ENCODE peak calls at places on chromosomes 4 and X, in ten cellular contexts. D is mucosa of descending colon; E is left lung; K is pulmonary artery endothelial cell; M is stimulated activated CD8-positive, alpha-beta memory T cell treated with anti-CD3 and anti-CD28 coated beads, Interleukin-4, amount 100 ng/mL, for 4 hours; S is stimulated activated CD4-positive, alpha-beta T cell treated with anti-CD3 and anti-CD28 coated beads, Interleukin-1b, Interleukin-23, amount 100 ng/mL, for 48 hours; T is body of pancreas; P is activated T-cell treated with anti-CD3 and anti-CD28 coated beads, Interleukin-2, amount 50 U/mL, for 1 hour; J is kidney tubule cell; X is psoas muscle. R is an unnamed sample.

GRCh38 chr4:11904117-11904535 is 475.4 kb upstream of the HS3ST1 start:
- DNase-seq in D (peak), E (no peak), K (peak), M (no peak), S (no peak), T (peak), P (no peak), J (no peak), X (peak), R (no peak)

GRCh38 chr4:143021384-143021783 is 163.3 kb upstream of the USP38 start:
- DNase-seq in D (no peak), E (no peak), K (no peak), M (no peak), S (no peak), T (no peak), P (no peak), J (no peak), X (no peak), R (no peak)

GRCh38 chr4:7871356-7871755 is 68.3 kb downstream of the AFAP1 start:
- DNase-seq in D (no peak), E (no peak), K (no peak), M (no peak), S (no peak), T (no peak), P (no peak), J (no peak), X (no peak), R (no peak)

GRCh38 chr4:142512161-142512560 is 333.9 kb downstream of the INPP4B start:
- DNase-seq in D (no peak), E (no peak), K (no peak), M (no peak), S (no peak), T (no peak), P (no peak), J (no peak), X (no peak), R (no peak)

GRCh38 chrX:56029691-56030090 is 202.5 kb upstream of the KLF8 start:
- DNase-seq in D (no peak), E (no peak), K (no peak), M (no peak), S (no peak), T (no peak), P (no peak), J (no peak), X (no peak), R (no peak)

GRCh38 chrX:134396174-134396573 is 63.8 kb upstream of the HPRT1 start:
- DNase-seq in D (no peak), E (no peak), K (no peak), M (no peak), S (no peak), T (no peak), P (no peak), J (peak), X (no peak), R (no peak)

GRCh38 chr4:81137894-81138293 is 77.1 kb downstream of the PRKG2 start:
- DNase-seq in D (no peak), E (no peak), K (no peak), M (no peak), S (no peak), T (no peak), P (no peak), J (no peak), X (no peak), R (no peak)

GRCh38 chr4:29536745-29537144 is 1183.4 kb upstream of the PCDH7 start:
- DNase-seq in D (no peak), E (no peak), K (no peak), M (no peak), S (no peak), T (no peak), P (no peak), J (no peak), X (no peak), R (no peak)

GRCh38 chr4:7686166-7686870 is 251.6 kb upstream of the PSAPL1 start:
- DNase-seq in D (no peak), E (no peak), K (no peak), M (no peak), S (no peak), T (no peak), P (no peak), J (no peak), X (peak), R (no peak)

GRCh38 chrX:21581479-21581878 is 76.7 kb downstream of the KLHL34 start:
- DNase-seq in D (no peak), E (no peak), K (no peak), M (no peak), S (no peak), T (no peak), P (no peak), J (no peak), X (no peak), R (no peak)

GRCh38 chr4:178612725-178613124 is 1170.5 kb upstream of the AGA start:
- DNase-seq in D (no peak), E (no peak), K (no peak), M (no peak), S (peak), T (no peak), P (no peak), J (no peak), X (no peak), R (no peak)

GRCh38 chr4:27474691-27475090 is 614.0 kb downstream of the STIM2 start:
- DNase-seq in D (no peak), E (no peak), K (no peak), M (no peak), S (no peak), T (no peak), P (no peak), J (peak), X (no peak), R (no peak)

GRCh38 chr4:71187399-71188196 is 151.2 kb upstream of the SLC4A4 start:
- DNase-seq in D (peak), E (peak), K (no peak), M (no peak), S (peak), T (peak), P (peak), J (peak), X (peak), R (no peak)

GRCh38 chrX:31656013-31656412 is 584.2 kb upstream of the FTHL17 start:
- DNase-seq in D (no peak), E (no peak), K (no peak), M (no peak), S (no peak), T (no peak), P (no peak), J (peak), X (no peak), R (no peak)

GRCh38 chrX:41164469-41164868 is 79.2 kb downstream of the USP9X start:
- DNase-seq in D (no peak), E (no peak), K (no peak), M (no peak), S (no peak), T (peak), P (no peak), J (no peak), X (no peak), R (no peak)

GRCh38 chr4:80112236-80112635 is 39.2 kb upstream of the ANTXR2 start:
- DNase-seq in D (no peak), E (no peak), K (no peak), M (no peak), S (no peak), T (no peak), P (no peak), J (no peak), X (peak), R (no peak)

GRCh38 chr4:75643651-75644050 is 13.3 kb upstream of the CDKL2 start:
- DNase-seq in D (no peak), E (no peak), K (no peak), M (no peak), S (no peak), T (no peak), P (no peak), J (no peak), X (no peak), R (no peak)

GRCh38 chr4:4333265-4333706 is 43.2 kb downstream of the ZBTB49 start:
- DNase-seq in D (no peak), E (peak), K (no peak), M (no peak), S (no peak), T (no peak), P (no peak), J (peak), X (no peak), R (no peak)

GRCh38 chr4:135277116-135277979 is 1075.8 kb upstream of the PABPC4L start:
- DNase-seq in D (no peak), E (no peak), K (no peak), M (no peak), S (no peak), T (no peak), P (no peak), J (peak), X (no peak), R (no peak)

GRCh38 chr4:159396151-159396550 is 293.3 kb downstream of the RAPGEF2 start:
- DNase-seq in D (no peak), E (no peak), K (no peak), M (no peak), S (no peak), T (no peak), P (no peak), J (no peak), X (no peak), R (no peak)

GRCh38 chr4:125728568-125728967 is 413.8 kb downstream of the FAT4 start:
- DNase-seq in D (no peak), E (peak), K (no peak), M (no peak), S (no peak), T (no peak), P (no peak), J (peak), X (no peak), R (no peak)

GRCh38 chr4:106048250-106048931 is 153.1 kb downstream of the NPNT start:
- DNase-seq in D (no peak), E (no peak), K (no peak), M (no peak), S (no peak), T (no peak), P (no peak), J (no peak), X (no peak), R (no peak)

GRCh38 chr4:85200106-85200505 is 233.6 kb upstream of the WDFY3 start:
- DNase-seq in D (no peak), E (no peak), K (no peak), M (no peak), S (no peak), T (no peak), P (no peak), J (peak), X (no peak), R (no peak)

GRCh38 chr4:22434895-22435294 is 81.0 kb downstream of the ADGRA3 start:
- DNase-seq in D (no peak), E (no peak), K (no peak), M (no peak), S (no peak), T (peak), P (no peak), J (peak), X (no peak), R (no peak)

GRCh38 chr4:176193126-176193525 is 2.3 kb downstream of the SPATA4 start:
- DNase-seq in D (no peak), E (no peak), K (no peak), M (no peak), S (no peak), T (no peak), P (no peak), J (peak), X (no peak), R (no peak)

GRCh38 chr4:88526221-88526815 is 2.7 kb upstream of the PYURF start:
- DNase-seq in D (no peak), E (no peak), K (no peak), M (no peak), S (no peak), T (no peak), P (no peak), J (peak), X (no peak), R (no peak)